ENCODE peak calls at places on chromosome 9, in four cellular contexts. Z is endothelial cell, C is cardiac fibroblast, J is neural crest cell. Y is an unnamed sample.

GRCh38 chr9:36576866-36577265 is 4.2 kb downstream of the MELK start:
- DNase-seq in J (no peak), Z (no peak), C (no peak), Y (no peak)

GRCh38 chr9:84140535-84141101 is 160.0 kb downstream of the RMI1 start:
- DNase-seq in J (no peak), C (peak), Z (peak), Y (peak)

GRCh38 chr9:95736370-95736769 is 139.1 kb upstream of the ERCC6L2 start:
- DNase-seq in C (peak), J (no peak), Z (peak), Y (no peak)

GRCh38 chr9:124077915-124078572 is 66.5 kb downstream of the LHX2 start:
- DNase-seq in Z (no peak), J (no peak), C (peak), Y (no peak)

GRCh38 chr9:84751921-84752320 is 82.4 kb downstream of the NTRK2 start:
- DNase-seq in J (no peak), C (no peak), Z (no peak), Y (no peak)

GRCh38 chr9:100756217-100756616 is 178.3 kb downstream of the CAVIN4 start:
- DNase-seq in Z (no peak), J (no peak), C (no peak), Y (no peak)

GRCh38 chr9:136567651-136568287 is 21.9 kb upstream of the NOTCH1 start:
- DNase-seq in J (no peak), C (peak), Z (no peak), Y (no peak)

GRCh38 chr9:114174876-114175771 is 19.8 kb downstream of the COL27A1 start:
- DNase-seq in J (no peak), C (peak), Z (no peak), Y (no peak)

GRCh38 chr9:114372971-114373591 is 14.7 kb downstream of the AKNA start:
- DNase-seq in J (no peak), C (no peak), Z (peak), Y (no peak)

GRCh38 chr9:113604393-113604792 is 140.9 kb downstream of the RGS3 start:
- DNase-seq in J (no peak), C (no peak), Z (no peak), Y (no peak)

GRCh38 chr9:70085241-70085640 is 41.6 kb downstream of the MAMDC2 start:
- DNase-seq in J (peak), C (peak), Z (peak), Y (no peak)

GRCh38 chr9:131524578-131525315 is 6.3 kb downstream of the UCK1 start:
- DNase-seq in Z (no peak), J (no peak), C (no peak), Y (no peak)

GRCh38 chr9:76651114-76651697 is 113.0 kb upstream of the PCA3 start:
- DNase-seq in C (no peak), Z (no peak), J (no peak), Y (no peak)

GRCh38 chr9:114099523-114100270 is 605 bp upstream of the KIF12 start:
- DNase-seq in Z (no peak), J (no peak), C (no peak), Y (no peak)

GRCh38 chr9:127567119-127567897 is 44.8 kb upstream of the STXBP1 start:
- DNase-seq in Z (peak), C (peak), J (no peak), Y (no peak)

GRCh38 chr9:13143281-13143680 is 136.2 kb downstream of the MPDZ start:
- DNase-seq in C (no peak), J (no peak), Z (peak), Y (no peak)

GRCh38 chr9:88041447-88041846 is 67.1 kb upstream of the CDK20 start:
- DNase-seq in C (peak), J (no peak), Z (no peak), Y (no peak)

GRCh38 chr9:120668399-120668798 is 45.9 kb downstream of the MEGF9 start:
- DNase-seq in Z (no peak), C (peak), J (no peak), Y (no peak)

GRCh38 chr9:32580631-32581300 is 7.8 kb upstream of the NDUFB6 start:
- DNase-seq in C (no peak), J (no peak), Z (peak), Y (no peak)

GRCh38 chr9:108019821-108020220 is 530.3 kb upstream of the KLF4 start:
- DNase-seq in J (no peak), Z (no peak), C (no peak), Y (no peak)

GRCh38 chr9:130927995-130928900 is 10.8 kb downstream of the FIBCD1 start:
- DNase-seq in J (no peak), Z (no peak), C (peak), Y (no peak)

GRCh38 chr9:118595719-118596305 is 773.4 kb downstream of the BRINP1 start:
- DNase-seq in C (peak), Z (peak), J (peak), Y (no peak)

GRCh38 chr9:134554011-134554749 is 87.4 kb upstream of the COL5A1 start:
- DNase-seq in C (no peak), J (no peak), Z (no peak), Y (no peak)

GRCh38 chr9:114938687-114939575 is 8.5 kb upstream of the TNFSF8 start:
- DNase-seq in C (peak), J (no peak), Z (no peak), Y (no peak)

DNA sequence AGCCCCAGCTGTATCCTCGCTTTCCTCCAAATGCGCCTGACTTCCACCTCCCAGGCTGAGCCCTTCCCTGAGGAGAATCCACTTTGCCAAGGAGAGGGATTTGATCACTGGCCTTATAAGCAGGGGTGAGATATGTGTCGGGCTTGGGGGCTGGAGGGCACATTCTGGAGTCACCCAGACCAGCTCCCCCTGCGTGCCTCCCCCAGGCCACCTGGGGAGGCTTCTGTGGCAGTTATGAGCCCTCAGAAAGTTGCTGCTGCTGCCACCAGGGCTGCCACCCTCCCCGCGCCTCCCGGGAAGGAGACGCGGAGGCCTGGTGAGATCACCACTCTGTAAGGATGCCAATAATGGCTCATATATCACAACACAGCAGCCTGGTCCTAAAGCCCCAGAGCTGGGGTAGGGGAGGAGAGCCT is 211.5 kb downstream of the PAPPA start:
- DNase-seq in J (no peak), Z (no peak), C (peak), Y (no peak)
- TF ChIP-seq CTCF in J (no peak), Z (no peak), C (peak), Y (no peak)

GRCh38 chr9:34993502-34994428 is 4.2 kb downstream of the DNAJB5 start:
- DNase-seq in J (no peak), C (peak), Z (no peak), Y (no peak)

GRCh38 chr9:34989946-34990635 is 546 bp downstream of the DNAJB5 start:
- DNase-seq in Z (peak), J (peak), C (peak), Y (peak)

GRCh38 chr9:34992376-34992951 is 2.9 kb downstream of the DNAJB5 start:
- DNase-seq in J (no peak), Z (no peak), C (peak), Y (no peak)

GRCh38 chr9:34990908-34991832 is 1.6 kb downstream of the DNAJB5 start:
- DNase-seq in C (no peak), Z (no peak), J (no peak), Y (no peak)

GRCh38 chr9:34991833-34992375 is 2.4 kb downstream of the DNAJB5 start:
- DNase-seq in Z (no peak), C (no peak), J (no peak), Y (peak)
- TF ChIP-seq CTCF in Z (no peak), C (peak), J (no peak), Y (peak)

GRCh38 chr9:91750343-91750742 is 199.7 kb downstream of the ROR2 start:
- DNase-seq in C (no peak), Z (no peak), J (no peak), Y (no peak)
- TF ChIP-seq CTCF in C (no peak), Z (no peak), J (no peak), Y (no peak)

DNA sequence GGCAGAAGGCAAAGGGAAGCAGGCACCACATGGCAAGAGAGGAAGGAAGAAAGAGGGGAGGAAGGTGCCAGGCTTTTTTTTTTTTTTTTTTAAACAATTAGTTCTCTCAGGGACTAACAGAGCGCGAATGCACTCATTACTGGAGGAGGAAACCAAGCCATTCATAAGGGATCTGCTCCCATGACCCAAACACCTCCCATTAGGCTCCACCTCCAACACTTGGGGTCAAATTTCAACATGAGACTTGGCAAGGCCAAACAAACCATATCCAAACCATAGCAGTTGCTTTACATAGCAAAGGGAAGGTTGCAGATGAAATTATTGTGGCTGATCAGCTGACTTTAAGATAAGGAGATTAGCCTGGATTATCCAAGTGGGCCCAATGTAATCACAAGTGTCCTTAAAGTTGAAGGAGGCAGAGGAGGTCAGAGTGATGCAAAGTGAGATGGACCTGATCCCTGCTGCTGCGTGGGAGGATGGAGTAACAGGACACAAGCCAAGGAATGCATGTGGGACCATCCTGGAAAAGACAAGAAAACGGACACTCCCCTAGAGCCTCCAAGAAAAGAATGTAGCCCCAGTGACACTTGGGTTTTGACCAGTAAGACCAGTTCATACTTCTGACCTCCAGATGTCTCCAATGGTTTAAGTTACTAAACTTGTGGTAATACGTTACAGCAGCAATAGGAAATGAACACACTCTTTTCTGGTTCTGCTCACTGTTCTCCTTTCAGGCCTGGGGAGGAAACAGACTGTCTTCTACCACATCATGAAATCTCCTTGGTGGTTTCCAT is 167.3 kb downstream of the GNAQ start:
- DNase-seq in J (no peak), Z (no peak), C (peak), Y (no peak)
- TF ChIP-seq CTCF in J (no peak), Z (no peak), C (no peak), Y (no peak)

GRCh38 chr9:104869801-104870200 is 58.2 kb downstream of the ABCA1 start:
- DNase-seq in J (no peak), C (no peak), Z (no peak), Y (no peak)
- TF ChIP-seq CTCF in J (no peak), C (no peak), Z (no peak), Y (no peak)

GRCh38 chr9:98522487-98522886 is 186.2 kb downstream of the GABBR2 start:
- DNase-seq in C (no peak), J (no peak), Z (no peak), Y (no peak)
- TF ChIP-seq CTCF in C (no peak), J (no peak), Z (no peak), Y (no peak)